ENCODE peak calls at places on chromosomes 7 and 10, in six cellular contexts. Z, E, U, O, W and I are unnamed samples.

GRCh38 chr7:100680589-100681271 is 7.2 kb downstream of the GNB2 start:
- DNase-seq in Z (no peak), E (no peak), U (no peak), O (no peak), W (peak; percentile 11), I (no peak)

GRCh38 chr10:24451325-24451820 is 242.4 kb downstream of the KIAA1217 start:
- DNase-seq in Z (no peak), E (peak; percentile 43), U (no peak), O (no peak), W (no peak), I (no peak)

GRCh38 chr7:75948179-75948578 is 33.2 kb downstream of the POR start:
- DNase-seq in Z (no peak), E (no peak), U (no peak), O (no peak), W (no peak), I (no peak)

GRCh38 chr7:99013266-99014112 is 130.4 kb downstream of the SMURF1 start:
- DNase-seq in Z (peak; percentile 15), E (no peak), U (no peak), O (no peak), W (no peak), I (no peak)

GRCh38 chr7:148521271-148521670 is 69.3 kb upstream of the C7orf33 start:
- DNase-seq in Z (no peak), E (no peak), U (no peak), O (no peak), W (no peak), I (no peak)

GRCh38 chr10:71631007-71631859 is 88.3 kb downstream of the C10orf105 start:
- DNase-seq in Z (no peak), E (peak; percentile 72), U (no peak), O (no peak), W (no peak), I (no peak)

GRCh38 chr7:97844036-97844435 is 28.2 kb downstream of the ASNS start:
- DNase-seq in Z (no peak), E (no peak), U (peak; percentile 6), O (no peak), W (no peak), I (no peak)

GRCh38 chr10:115065731-115066130 is 27.4 kb upstream of the ATRNL1 start:
- DNase-seq in Z (no peak), E (no peak), U (no peak), O (no peak), W (no peak), I (no peak)

GRCh38 chr10:90193240-90193985 is 492.0 kb downstream of the KIF20B start:
- DNase-seq in Z (no peak), E (no peak), U (no peak), O (no peak), W (no peak), I (no peak)

GRCh38 chr10:123774075-123774742 is 108.1 kb downstream of the GPR26 start:
- DNase-seq in Z (no peak), E (no peak), U (no peak), O (no peak), W (no peak), I (no peak)

GRCh38 chr7:9681284-9681683 is 1247.9 kb downstream of the NXPH1 start:
- DNase-seq in Z (no peak), E (no peak), U (no peak), O (no peak), W (no peak), I (no peak)

GRCh38 chr7:152341039-152341913 is 94.5 kb downstream of the KMT2C start:
- DNase-seq in Z (peak; percentile 43), E (peak; percentile 28), U (peak; percentile 60), O (no peak), W (no peak), I (no peak)

GRCh38 chr10:128875955-128876354 is 591.1 kb upstream of the MGMT start:
- DNase-seq in Z (no peak), E (no peak), U (no peak), O (no peak), W (no peak), I (peak; percentile 92)

GRCh38 chr7:43004076-43004475 is 71.9 kb downstream of the MRPL32 start:
- DNase-seq in Z (no peak), E (no peak), U (no peak), O (no peak), W (no peak), I (no peak)

GRCh38 chr10:23095404-23095965 is at the start of gene MSRB2:
- DNase-seq in Z (peak; percentile 91), E (peak; percentile 98), U (peak; percentile 86), O (peak; percentile 93), W (peak; percentile 95), I (no peak)

DNA sequence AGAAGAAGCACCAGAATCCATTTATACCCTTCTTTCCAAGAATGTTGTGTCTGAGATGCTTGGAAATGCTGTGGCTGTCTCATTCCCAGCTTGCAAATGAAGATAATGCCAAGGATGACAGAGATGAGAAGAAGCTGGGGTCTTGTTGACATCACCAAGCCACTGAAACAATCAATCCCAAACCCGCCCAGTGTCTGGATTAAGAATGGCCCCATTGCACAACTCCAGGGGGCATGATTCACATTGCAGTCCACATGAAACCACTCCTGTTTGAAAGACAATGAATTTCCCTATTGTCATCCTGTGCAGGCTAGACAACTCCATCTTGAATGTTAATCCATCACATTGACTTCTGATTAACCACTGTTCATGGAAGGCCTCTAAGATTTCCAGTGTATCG is 28.6 kb downstream of the SORBS1 start:
- DNase-seq in Z (no peak), E (no peak), U (no peak), O (no peak), W (no peak), I (no peak)
- H3K4me1 ChIP-seq in Z (peaks cover 67% of the 10 kb centered on the region), E (peaks cover 35% of the 10 kb centered on the region), U (peaks cover 82% of the 10 kb centered on the region), O (peaks cover 4% of the 10 kb centered on the region), W (peaks cover 26% of the 10 kb centered on the region), I (peaks cover 50% of the 10 kb centered on the region)

GRCh38 chr10:110224992-110225391 is 17.6 kb downstream of the MXI1 start:
- DNase-seq in Z (no peak), E (no peak), U (no peak), O (no peak), W (no peak), I (no peak)

GRCh38 chr10:110221044-110221720 is 13.8 kb downstream of the MXI1 start:
- DNase-seq in Z (no peak), E (no peak), U (no peak), O (no peak), W (no peak), I (no peak)

GRCh38 chr10:110221721-110222261 is 14.4 kb downstream of the MXI1 start:
- DNase-seq in Z (peak; percentile 75), E (peak; percentile 83), U (no peak), O (peak; percentile 68), W (peak; percentile 72), I (no peak)

GRCh38 chr10:110225441-110225755 is 18.0 kb downstream of the MXI1 start:
- DNase-seq in Z (no peak), E (no peak), U (no peak), O (no peak), W (no peak), I (no peak)

GRCh38 chr10:110222896-110223675 is 15.7 kb downstream of the MXI1 start:
- DNase-seq in Z (no peak), E (no peak), U (no peak), O (no peak), W (no peak), I (no peak)
- TF ChIP-seq POLR2AphosphoS5 in Z (no peak), E (no peak), U (no peak), O (no peak), W (no peak), I (no peak)

GRCh38 chr7:73423519-73424485 is 9.8 kb upstream of the FZD9 start:
- DNase-seq in Z (no peak), E (peak; percentile 78), U (peak; percentile 62), O (no peak), W (no peak), I (no peak)
- H3K4me3 ChIP-seq in Z (peak overlapping the region; percentile 39), E (peak overlapping the region; percentile 56), U (peak overlapping the region; percentile 45), O (peak overlapping the region; percentile 26), W (peak overlapping the region; percentile 10), I (peak overlapping the region; percentile 6)

GRCh38 chr7:72336382-72336886 is 75.7 kb downstream of the CALN1 start:
- DNase-seq in Z (no peak), E (peak; percentile 75), U (no peak), O (no peak), W (no peak), I (no peak)
- H3K4me1 ChIP-seq in Z (peaks cover 19% of the 10 kb centered on the region), E (peaks cover 23% of the 10 kb centered on the region), U (no peaks in the 10 kb centered on the region), O (no peaks in the 10 kb centered on the region), W (no peaks in the 10 kb centered on the region), I (peaks cover 19% of the 10 kb centered on the region)

GRCh38 chr7:73746378-73746777 is 7.8 kb upstream of the ABHD11 start:
- DNase-seq in Z (peak; percentile 42), E (no peak), U (no peak), O (peak; percentile 80), W (no peak), I (no peak)
- TF ChIP-seq POLR2AphosphoS5 in Z (no peak), E (no peak), U (no peak), O (peak; percentile 38), W (no peak), I (no peak)

DNA sequence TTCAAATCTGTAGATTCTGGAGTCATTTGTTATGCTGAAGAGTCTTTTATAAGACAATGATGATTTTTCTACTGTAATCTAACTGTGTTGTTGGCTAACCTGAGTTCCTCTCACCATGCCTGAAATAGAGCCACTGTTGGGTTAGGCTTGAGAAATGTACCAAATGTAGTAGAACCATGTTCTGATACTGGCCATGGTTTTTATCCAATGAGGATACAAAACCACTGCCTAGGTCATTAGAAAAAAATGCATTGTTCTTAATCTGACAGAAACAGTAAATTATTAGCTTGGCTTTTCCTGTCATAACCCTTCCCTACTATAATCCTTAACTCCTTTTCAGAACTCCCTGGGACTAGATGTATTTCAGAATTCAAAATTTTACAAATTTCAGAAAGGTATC is 86.6 kb downstream of the RAPGEF5 start:
- DNase-seq in Z (no peak), E (no peak), U (no peak), O (no peak), W (no peak), I (no peak)
- H3K4me3 ChIP-seq in Z (no peak overlapping the region), E (no peak overlapping the region), U (no peak overlapping the region), O (no peak overlapping the region), W (no peak overlapping the region), I (no peak overlapping the region)

DNA sequence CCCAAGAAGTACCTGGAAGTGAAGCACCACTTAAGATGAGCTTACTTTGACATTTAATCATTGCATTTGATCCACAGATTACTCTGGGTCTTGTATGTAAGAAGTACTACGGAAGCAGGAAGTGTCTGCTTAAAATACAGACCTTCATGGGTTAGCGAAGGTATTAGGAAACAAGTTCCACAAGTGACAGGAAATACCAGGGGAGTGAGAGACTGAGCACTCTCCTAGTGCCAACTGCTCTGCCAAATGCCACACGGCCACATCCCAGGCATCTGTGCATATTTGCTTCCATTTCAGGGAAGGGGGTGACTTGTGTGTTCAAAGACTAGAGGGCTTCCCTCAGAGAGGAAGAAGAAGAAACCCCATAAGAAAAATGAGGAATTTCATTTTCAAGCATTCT is 57.2 kb upstream of the ANK3 start:
- DNase-seq in Z (no peak), E (no peak), U (no peak), O (no peak), W (no peak), I (no peak)
- H3K4me1 ChIP-seq in Z (peaks cover 13% of the 10 kb centered on the region), E (peaks cover 6% of the 10 kb centered on the region), U (no peaks in the 10 kb centered on the region), O (no peaks in the 10 kb centered on the region), W (no peaks in the 10 kb centered on the region), I (peaks cover 20% of the 10 kb centered on the region)